ENCODE peak calls at places on chromosomes 13 and 19, in four cellular contexts. One of them, this sample, is unnamed.

GRCh38 chr13:50512602-50513527 is 330.6 kb downstream of the DLEU7 start:
- DNase-seq in fibroblast of mammary gland: peak
- DNase-seq in heart right ventricle: peak
- DNase-seq in pancreas: no peak
- DNase-seq in this sample: peak

GRCh38 chr13:34310539-34310938 is 492.6 kb downstream of the RFC3 start:
- DNase-seq in fibroblast of mammary gland: no peak
- DNase-seq in heart right ventricle: no peak
- DNase-seq in pancreas: no peak
- DNase-seq in this sample: no peak

GRCh38 chr19:33432408-33433170 is 59.1 kb downstream of the CEBPG start:
- DNase-seq in fibroblast of mammary gland: no peak
- DNase-seq in heart right ventricle: no peak
- DNase-seq in pancreas: no peak
- DNase-seq in this sample: peak

GRCh38 chr13:20136781-20137703 is 23.8 kb downstream of the GJA3 start:
- DNase-seq in fibroblast of mammary gland: peak
- DNase-seq in heart right ventricle: peak
- DNase-seq in pancreas: peak
- DNase-seq in this sample: no peak

GRCh38 chr19:12567951-12568350 is 16.7 kb upstream of the ZNF564 start:
- DNase-seq in fibroblast of mammary gland: peak
- DNase-seq in heart right ventricle: no peak
- DNase-seq in pancreas: no peak
- DNase-seq in this sample: no peak

GRCh38 chr13:113742000-113742441 is 17.0 kb upstream of the TMEM255B start:
- DNase-seq in fibroblast of mammary gland: peak
- DNase-seq in heart right ventricle: no peak
- DNase-seq in pancreas: no peak
- DNase-seq in this sample: peak

GRCh38 chr19:11675569-11675968 is 63.2 kb downstream of the ZNF823 start:
- DNase-seq in fibroblast of mammary gland: no peak
- DNase-seq in heart right ventricle: no peak
- DNase-seq in pancreas: no peak
- DNase-seq in this sample: no peak

GRCh38 chr19:48681127-48681470 is 8.3 kb upstream of the NTN5 start:
- DNase-seq in fibroblast of mammary gland: peak
- DNase-seq in heart right ventricle: no peak
- DNase-seq in pancreas: no peak
- DNase-seq in this sample: peak

GRCh38 chr13:111449041-111449440 is 128.6 kb downstream of the TEX29 start:
- DNase-seq in fibroblast of mammary gland: no peak
- DNase-seq in heart right ventricle: no peak
- DNase-seq in pancreas: no peak
- DNase-seq in this sample: no peak

GRCh38 chr13:94455414-94455813 is 24.1 kb downstream of the DCT start:
- DNase-seq in fibroblast of mammary gland: no peak
- DNase-seq in heart right ventricle: no peak
- DNase-seq in pancreas: no peak
- DNase-seq in this sample: no peak

GRCh38 chr13:91291078-91291477 is 56.4 kb upstream of the MIR17HG start:
- DNase-seq in fibroblast of mammary gland: no peak
- DNase-seq in heart right ventricle: no peak
- DNase-seq in pancreas: no peak
- DNase-seq in this sample: no peak

GRCh38 chr19:6470173-6470572 is 6.1 kb downstream of the CRB3 start:
- DNase-seq in fibroblast of mammary gland: no peak
- DNase-seq in heart right ventricle: no peak
- DNase-seq in pancreas: no peak
- DNase-seq in this sample: no peak
- TF ChIP-seq CTCF in fibroblast of mammary gland: no peak
- TF ChIP-seq CTCF in heart right ventricle: no peak
- TF ChIP-seq CTCF in pancreas: no peak
- TF ChIP-seq CTCF in this sample: no peak

DNA sequence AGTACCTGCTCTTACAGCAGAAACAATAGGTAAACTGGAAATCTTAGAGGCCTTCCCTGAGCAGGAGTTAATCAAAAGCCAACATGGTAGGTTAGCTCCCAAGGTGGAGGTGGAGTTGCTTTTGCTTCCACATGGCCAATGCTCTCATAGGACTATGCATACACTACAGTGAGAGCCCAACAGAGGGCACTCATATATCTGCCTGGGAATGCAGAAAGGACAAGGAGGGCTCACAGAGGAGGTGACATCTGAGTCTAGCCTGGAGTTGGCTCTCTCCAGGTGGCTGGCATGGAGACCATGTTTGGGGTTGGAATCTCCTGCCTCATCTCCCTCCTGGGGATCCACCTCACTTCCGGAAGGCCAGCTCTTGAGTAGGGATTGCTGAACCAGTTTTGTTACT is 34.6 kb downstream of the ATP8A2 start:
- DNase-seq in fibroblast of mammary gland: no peak
- DNase-seq in heart right ventricle: no peak
- DNase-seq in pancreas: no peak
- DNase-seq in this sample: no peak
- TF ChIP-seq CTCF in fibroblast of mammary gland: no peak
- TF ChIP-seq CTCF in heart right ventricle: no peak
- TF ChIP-seq CTCF in pancreas: no peak
- TF ChIP-seq CTCF in this sample: no peak

GRCh38 chr13:79245937-79246574 is 160.0 kb downstream of the RBM26 start:
- DNase-seq in fibroblast of mammary gland: no peak
- DNase-seq in heart right ventricle: no peak
- DNase-seq in pancreas: no peak
- DNase-seq in this sample: no peak

GRCh38 chr13:79241697-79242096 is 164.4 kb downstream of the RBM26 start:
- DNase-seq in fibroblast of mammary gland: no peak
- DNase-seq in heart right ventricle: no peak
- DNase-seq in pancreas: no peak
- DNase-seq in this sample: no peak

GRCh38 chr13:79246575-79246949 is 159.5 kb downstream of the RBM26 start:
- DNase-seq in fibroblast of mammary gland: no peak
- DNase-seq in heart right ventricle: no peak
- DNase-seq in pancreas: no peak
- DNase-seq in this sample: no peak
- TF ChIP-seq CTCF in fibroblast of mammary gland: no peak
- TF ChIP-seq CTCF in heart right ventricle: no peak
- TF ChIP-seq CTCF in pancreas: no peak
- TF ChIP-seq CTCF in this sample: no peak

GRCh38 chr13:63902141-63902540 is 2486.5 kb upstream of the PCDH20 start:
- DNase-seq in fibroblast of mammary gland: no peak
- DNase-seq in heart right ventricle: no peak
- DNase-seq in pancreas: no peak
- DNase-seq in this sample: no peak
- TF ChIP-seq CTCF in fibroblast of mammary gland: no peak
- TF ChIP-seq CTCF in heart right ventricle: no peak
- TF ChIP-seq CTCF in pancreas: no peak
- TF ChIP-seq CTCF in this sample: no peak

This sample was measured in dorsolateral prefrontal cortex.